ENCODE peak calls at places on chromosomes 13 and 19, in seven cellular contexts. One of them, this sample, is unnamed.

GRCh38 chr19:21569497-21569870 is 64.1 kb downstream of the ZNF429 start:
- DNase-seq in HS-5: no peak
- DNase-seq in NB4: peak; percentile 69
- DNase-seq in CD8-positive, alpha-beta T cell: peak; percentile 66
- DNase-seq in fibroblast of mammary gland: peak; percentile 6
- DNase-seq in mucosa of gallbladder: peak; percentile 64
- DNase-seq in H54: no peak
- DNase-seq in this sample: no peak

GRCh38 chr13:28219408-28220099 is 81.2 kb downstream of the PAN3 start:
- DNase-seq in fibroblast of mammary gland: no peak
- DNase-seq in mucosa of gallbladder: no peak
- DNase-seq in NB4: no peak
- DNase-seq in H54: no peak
- DNase-seq in HS-5: no peak
- DNase-seq in CD8-positive, alpha-beta T cell: no peak
- DNase-seq in this sample: no peak

GRCh38 chr19:47225746-47226425 is 5.1 kb downstream of the BBC3 start:
- DNase-seq in CD8-positive, alpha-beta T cell: peak; percentile 85
- DNase-seq in fibroblast of mammary gland: peak; percentile 78
- DNase-seq in NB4: peak; percentile 98
- DNase-seq in H54: no peak
- DNase-seq in mucosa of gallbladder: peak; percentile 90
- DNase-seq in HS-5: no peak
- DNase-seq in this sample: peak; percentile 83

GRCh38 chr13:26759907-26760834 is at the start of gene GPR12:
- DNase-seq in mucosa of gallbladder: no peak
- DNase-seq in HS-5: no peak
- DNase-seq in CD8-positive, alpha-beta T cell: no peak
- DNase-seq in H54: no peak
- DNase-seq in fibroblast of mammary gland: no peak
- DNase-seq in NB4: peak; percentile 46
- DNase-seq in this sample: no peak

GRCh38 chr13:113647351-113648217 is 10.4 kb downstream of the ATP4B start:
- DNase-seq in HS-5: no peak
- DNase-seq in CD8-positive, alpha-beta T cell: no peak
- DNase-seq in NB4: no peak
- DNase-seq in H54: peak; percentile 82
- DNase-seq in mucosa of gallbladder: peak; percentile 95
- DNase-seq in fibroblast of mammary gland: peak; percentile 18
- DNase-seq in this sample: peak; percentile 92

GRCh38 chr19:28103916-28104315 is 1109.0 kb downstream of the UQCRFS1 start:
- DNase-seq in fibroblast of mammary gland: no peak
- DNase-seq in H54: no peak
- DNase-seq in HS-5: no peak
- DNase-seq in mucosa of gallbladder: no peak
- DNase-seq in NB4: no peak
- DNase-seq in CD8-positive, alpha-beta T cell: no peak
- DNase-seq in this sample: no peak

GRCh38 chr19:36008336-36008978 is at the start of gene SYNE4:
- DNase-seq in CD8-positive, alpha-beta T cell: no peak
- DNase-seq in mucosa of gallbladder: peak; percentile 74
- DNase-seq in H54: no peak
- DNase-seq in fibroblast of mammary gland: no peak
- DNase-seq in HS-5: no peak
- DNase-seq in NB4: no peak
- DNase-seq in this sample: peak; percentile 84

GRCh38 chr13:112824429-112824828 is 134.6 kb downstream of the ATP11A start:
- DNase-seq in mucosa of gallbladder: no peak
- DNase-seq in fibroblast of mammary gland: no peak
- DNase-seq in CD8-positive, alpha-beta T cell: no peak
- DNase-seq in NB4: no peak
- DNase-seq in H54: no peak
- DNase-seq in HS-5: no peak
- DNase-seq in this sample: no peak

GRCh38 chr13:46575321-46575721 is 22.4 kb downstream of the LRCH1 start:
- DNase-seq in NB4: no peak
- DNase-seq in mucosa of gallbladder: no peak
- DNase-seq in CD8-positive, alpha-beta T cell: no peak
- DNase-seq in H54: no peak
- DNase-seq in HS-5: no peak
- DNase-seq in fibroblast of mammary gland: peak; percentile 73
- DNase-seq in this sample: no peak

This sample was measured in prostate gland.